ENCODE peak calls at places on chromosome 22, in five cellular contexts. One of them, this sample, is unnamed.

GRCh38 chr22:23523746-23524145 is 56.3 kb downstream of the IGLL1 start:
- DNase-seq in HepG2: no peak
- DNase-seq in WTC11: no peak
- DNase-seq in K562: no peak
- DNase-seq in endothelial cell of umbilical vein: no peak
- DNase-seq in this sample: no peak

GRCh38 chr22:25172153-25172552 is 27.5 kb upstream of the CRYBB3 start:
- DNase-seq in HepG2: peak
- DNase-seq in WTC11: no peak
- DNase-seq in K562: no peak
- DNase-seq in endothelial cell of umbilical vein: peak
- DNase-seq in this sample: peak

GRCh38 chr22:41382098-41382578 is 396 bp downstream of the TEF start:
- DNase-seq in HepG2: no peak
- DNase-seq in WTC11: peak
- DNase-seq in K562: peak
- DNase-seq in endothelial cell of umbilical vein: no peak
- DNase-seq in this sample: peak

GRCh38 chr22:19889951-19890350 is 35.3 kb upstream of the GNB1L start:
- DNase-seq in HepG2: no peak
- DNase-seq in WTC11: no peak
- DNase-seq in K562: no peak
- DNase-seq in endothelial cell of umbilical vein: no peak
- DNase-seq in this sample: no peak

GRCh38 chr22:47086596-47087248 is 324.3 kb downstream of the TBC1D22A start:
- DNase-seq in HepG2: peak
- DNase-seq in WTC11: no peak
- DNase-seq in K562: no peak
- DNase-seq in endothelial cell of umbilical vein: no peak
- DNase-seq in this sample: no peak

GRCh38 chr22:20531154-20531403 is 23.7 kb downstream of the MED15 start:
- DNase-seq in HepG2: no peak
- DNase-seq in WTC11: no peak
- DNase-seq in K562: no peak
- DNase-seq in endothelial cell of umbilical vein: no peak
- DNase-seq in this sample: no peak

GRCh38 chr22:47053013-47053864 is 290.8 kb downstream of the TBC1D22A start:
- DNase-seq in HepG2: no peak
- DNase-seq in WTC11: no peak
- DNase-seq in K562: no peak
- DNase-seq in endothelial cell of umbilical vein: no peak
- DNase-seq in this sample: no peak

GRCh38 chr22:19811811-19812771 is 42.6 kb downstream of the GNB1L start:
- DNase-seq in HepG2: no peak
- DNase-seq in WTC11: no peak
- DNase-seq in K562: no peak
- DNase-seq in endothelial cell of umbilical vein: no peak
- DNase-seq in this sample: no peak

GRCh38 chr22:19974233-19974861 is 32.7 kb upstream of the TXNRD2 start:
- DNase-seq in HepG2: peak
- DNase-seq in WTC11: peak
- DNase-seq in K562: peak
- DNase-seq in endothelial cell of umbilical vein: peak
- DNase-seq in this sample: peak

GRCh38 chr22:17942721-17943120 is 81.6 kb downstream of the MICAL3 start:
- DNase-seq in HepG2: no peak
- DNase-seq in WTC11: no peak
- DNase-seq in K562: no peak
- DNase-seq in endothelial cell of umbilical vein: no peak
- DNase-seq in this sample: no peak

GRCh38 chr22:23244690-23245044 is 64.4 kb downstream of the BCR start:
- DNase-seq in HepG2: no peak
- DNase-seq in WTC11: no peak
- DNase-seq in K562: peak
- DNase-seq in endothelial cell of umbilical vein: no peak
- DNase-seq in this sample: no peak

GRCh38 chr22:22684605-22685561 is 40.5 kb downstream of the GGTLC2 start:
- DNase-seq in HepG2: no peak
- DNase-seq in WTC11: peak
- DNase-seq in K562: peak
- DNase-seq in endothelial cell of umbilical vein: no peak
- DNase-seq in this sample: peak

GRCh38 chr22:25453058-25453457 is 111.4 kb upstream of the GRK3 start:
- DNase-seq in HepG2: no peak
- DNase-seq in WTC11: no peak
- DNase-seq in K562: no peak
- DNase-seq in endothelial cell of umbilical vein: no peak
- DNase-seq in this sample: no peak

GRCh38 chr22:17647452-17647851 is 8.9 kb downstream of the BCL2L13 start:
- DNase-seq in HepG2: no peak
- DNase-seq in WTC11: no peak
- DNase-seq in K562: no peak
- DNase-seq in endothelial cell of umbilical vein: no peak
- DNase-seq in this sample: no peak

DNA sequence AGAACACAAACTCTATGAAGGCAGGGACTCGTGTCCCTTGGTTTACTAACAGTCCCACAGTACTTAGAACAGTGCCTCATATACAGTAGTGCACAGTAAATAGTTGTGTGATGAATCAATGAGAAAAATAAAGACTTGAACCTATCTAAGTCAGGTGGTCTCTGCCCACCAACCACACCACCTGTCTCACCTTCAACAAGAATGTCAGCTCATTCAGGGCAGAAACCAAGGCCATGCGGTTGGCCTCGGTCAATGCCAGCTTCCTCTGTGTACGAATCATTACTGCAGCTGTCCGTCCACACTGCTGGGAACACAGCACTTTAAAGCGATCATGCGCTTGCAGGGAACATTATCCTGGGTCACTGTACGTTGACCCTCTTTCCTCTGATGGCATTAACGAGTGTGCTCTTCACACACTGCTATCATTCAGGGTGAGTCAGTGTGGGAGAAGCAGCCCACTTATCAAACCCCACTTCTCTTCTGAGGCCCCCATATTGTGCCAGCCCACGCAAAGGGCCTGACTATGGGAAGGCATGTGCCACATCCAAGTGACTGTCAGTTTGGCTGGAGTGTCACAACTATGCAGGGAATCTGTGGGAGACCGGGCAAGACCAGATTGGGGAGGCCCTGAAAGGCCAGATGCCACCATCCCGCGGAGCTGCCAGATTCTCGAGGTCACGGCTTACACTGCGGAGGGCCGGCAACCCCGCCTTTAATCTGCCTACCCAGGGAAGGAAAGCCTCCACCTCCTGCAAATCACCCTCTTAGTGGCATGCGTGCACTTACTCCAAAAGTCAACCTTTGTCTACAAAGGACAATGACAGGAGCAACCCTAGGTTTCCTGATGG is 36.1 kb downstream of the LARGE1 start:
- DNase-seq in HepG2: peak
- DNase-seq in WTC11: no peak
- DNase-seq in K562: no peak
- DNase-seq in endothelial cell of umbilical vein: no peak
- DNase-seq in this sample: no peak
- TF ChIP-seq JUN in HepG2: no peak
- TF ChIP-seq JUN in WTC11: no peak
- TF ChIP-seq JUN in K562: no peak
- TF ChIP-seq JUN in endothelial cell of umbilical vein: no peak
- TF ChIP-seq JUN in this sample: no peak

GRCh38 chr22:43885319-43885671 is 6.5 kb downstream of the PNPLA5 start:
- DNase-seq in HepG2: no peak
- DNase-seq in WTC11: no peak
- DNase-seq in K562: no peak
- DNase-seq in endothelial cell of umbilical vein: no peak
- DNase-seq in this sample: no peak
- TF ChIP-seq CTCF in HepG2: no peak
- TF ChIP-seq CTCF in WTC11: no peak
- TF ChIP-seq CTCF in K562: no peak
- TF ChIP-seq CTCF in endothelial cell of umbilical vein: no peak
- TF ChIP-seq CTCF in this sample: peak

GRCh38 chr22:31496735-31497146 is 405 bp downstream of the SFI1 start:
- DNase-seq in HepG2: no peak
- DNase-seq in WTC11: no peak
- DNase-seq in K562: no peak
- DNase-seq in endothelial cell of umbilical vein: no peak
- DNase-seq in this sample: no peak
- TF ChIP-seq JUN in HepG2: no peak
- TF ChIP-seq JUN in WTC11: no peak
- TF ChIP-seq JUN in K562: no peak
- TF ChIP-seq JUN in endothelial cell of umbilical vein: no peak
- TF ChIP-seq JUN in this sample: no peak

GRCh38 chr22:37953437-37954179 is at the start of the genes C22orf23 and POLR2F:
- DNase-seq in HepG2: peak
- DNase-seq in WTC11: peak
- DNase-seq in K562: peak
- DNase-seq in endothelial cell of umbilical vein: peak
- DNase-seq in this sample: peak
- TF ChIP-seq CTCF in HepG2: peak
- TF ChIP-seq CTCF in WTC11: no peak
- TF ChIP-seq CTCF in K562: no peak
- TF ChIP-seq CTCF in endothelial cell of umbilical vein: no peak
- TF ChIP-seq CTCF in this sample: no peak

DNA sequence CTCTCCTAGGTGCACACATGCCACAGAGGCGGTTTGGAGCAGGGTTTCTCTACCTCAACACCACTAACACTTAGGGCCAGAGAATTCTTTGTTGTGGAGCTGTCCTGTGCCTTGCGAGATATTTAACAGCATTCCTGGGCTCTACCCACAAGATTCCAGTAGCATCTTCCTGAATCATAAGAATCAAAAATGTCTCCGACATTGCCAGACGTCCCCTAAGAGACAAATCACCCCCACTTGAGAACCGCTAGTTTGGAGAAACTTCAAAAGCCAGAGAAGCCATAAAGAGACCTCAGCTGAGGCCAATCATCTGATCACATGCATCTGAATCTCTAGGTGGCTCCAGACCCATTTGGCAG is 16.1 kb downstream of the MFNG start:
- DNase-seq in HepG2: no peak
- DNase-seq in WTC11: no peak
- DNase-seq in K562: no peak
- DNase-seq in endothelial cell of umbilical vein: no peak
- DNase-seq in this sample: no peak
- TF ChIP-seq JUN in HepG2: no peak
- TF ChIP-seq JUN in WTC11: no peak
- TF ChIP-seq JUN in K562: no peak
- TF ChIP-seq JUN in endothelial cell of umbilical vein: no peak
- TF ChIP-seq JUN in this sample: no peak

GRCh38 chr22:50200333-50201190 is at the start of gene SELENOO:
- DNase-seq in HepG2: peak
- DNase-seq in WTC11: peak
- DNase-seq in K562: peak
- DNase-seq in endothelial cell of umbilical vein: peak
- DNase-seq in this sample: peak

GRCh38 chr22:50199836-50200332 is 927 bp upstream of the SELENOO start:
- DNase-seq in HepG2: no peak
- DNase-seq in WTC11: peak
- DNase-seq in K562: no peak
- DNase-seq in endothelial cell of umbilical vein: no peak
- DNase-seq in this sample: no peak

GRCh38 chr22:50201191-50202129 is 649 bp downstream of the SELENOO start:
- DNase-seq in HepG2: peak
- DNase-seq in WTC11: no peak
- DNase-seq in K562: peak
- DNase-seq in endothelial cell of umbilical vein: no peak
- DNase-seq in this sample: no peak

GRCh38 chr22:50203288-50203687 is 2.5 kb downstream of the SELENOO start:
- DNase-seq in HepG2: no peak
- DNase-seq in WTC11: no peak
- DNase-seq in K562: no peak
- DNase-seq in endothelial cell of umbilical vein: no peak
- DNase-seq in this sample: no peak

GRCh38 chr22:50202130-50202671 is 1.4 kb downstream of the SELENOO start:
- DNase-seq in HepG2: no peak
- DNase-seq in WTC11: no peak
- DNase-seq in K562: no peak
- DNase-seq in endothelial cell of umbilical vein: no peak
- DNase-seq in this sample: no peak
- TF ChIP-seq CTCF in HepG2: no peak
- TF ChIP-seq CTCF in WTC11: no peak
- TF ChIP-seq CTCF in K562: no peak
- TF ChIP-seq CTCF in endothelial cell of umbilical vein: no peak
- TF ChIP-seq CTCF in this sample: no peak

DNA sequence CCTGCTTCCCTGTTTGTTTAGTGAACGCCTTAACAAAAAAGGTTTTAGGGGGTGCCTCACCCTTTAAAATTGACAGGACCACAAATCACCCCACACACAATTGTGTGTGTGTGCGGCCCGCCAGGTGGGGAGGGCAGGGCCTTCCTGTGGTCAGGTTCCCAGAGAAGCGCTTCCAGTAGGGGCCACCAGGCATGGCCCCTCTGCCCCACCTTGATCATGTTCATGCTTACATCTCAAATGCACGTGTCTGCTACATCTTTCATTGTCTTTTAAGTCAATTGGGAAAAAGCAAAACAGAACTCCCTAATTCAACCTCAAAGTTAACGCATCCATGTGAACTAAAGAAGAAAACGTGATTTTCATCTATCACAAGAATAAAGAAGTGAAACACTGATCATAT is 1335.3 kb downstream of the TBC1D22A start:
- DNase-seq in HepG2: no peak
- DNase-seq in WTC11: no peak
- DNase-seq in K562: no peak
- DNase-seq in endothelial cell of umbilical vein: no peak
- DNase-seq in this sample: no peak
- TF ChIP-seq JUN in HepG2: no peak
- TF ChIP-seq JUN in WTC11: no peak
- TF ChIP-seq JUN in K562: no peak
- TF ChIP-seq JUN in endothelial cell of umbilical vein: no peak
- TF ChIP-seq JUN in this sample: no peak

DNA sequence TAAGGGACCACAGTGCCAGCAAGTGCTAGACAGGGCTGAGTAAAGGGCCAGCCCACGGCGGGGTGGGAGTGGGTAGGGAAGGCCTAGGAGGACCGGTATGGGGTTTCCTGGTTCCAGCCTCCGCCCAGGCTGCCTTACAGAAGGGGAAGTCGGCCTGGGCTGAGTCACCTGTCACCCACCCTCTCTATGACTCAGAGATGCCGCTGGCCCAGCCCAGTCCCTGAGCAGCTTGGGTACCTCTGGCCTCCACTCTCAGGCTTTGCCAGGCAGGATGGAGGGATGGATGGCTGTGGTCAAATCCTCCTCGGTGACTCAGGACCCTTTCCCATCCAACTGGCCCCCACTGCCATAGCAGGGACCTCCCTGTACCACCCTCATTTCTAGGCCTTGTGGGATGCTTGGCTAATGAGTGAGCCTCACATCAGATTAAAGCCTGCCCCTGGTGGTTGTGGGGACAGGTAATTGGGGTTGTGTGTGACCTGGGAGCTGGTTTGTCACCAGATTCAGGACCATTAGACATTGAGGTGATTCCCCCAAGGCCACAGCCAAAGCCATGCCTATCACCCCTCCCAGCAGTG is 13.9 kb downstream of the SLC35E4 start:
- DNase-seq in HepG2: no peak
- DNase-seq in WTC11: no peak
- DNase-seq in K562: peak
- DNase-seq in endothelial cell of umbilical vein: peak
- DNase-seq in this sample: no peak
- TF ChIP-seq CTCF in HepG2: no peak
- TF ChIP-seq CTCF in WTC11: no peak
- TF ChIP-seq CTCF in K562: no peak
- TF ChIP-seq CTCF in endothelial cell of umbilical vein: no peak
- TF ChIP-seq CTCF in this sample: no peak

GRCh38 chr22:48939441-48940265 is 888.0 kb downstream of the BRD1 start:
- DNase-seq in HepG2: no peak
- DNase-seq in WTC11: no peak
- DNase-seq in K562: no peak
- DNase-seq in endothelial cell of umbilical vein: no peak
- DNase-seq in this sample: no peak
- TF ChIP-seq JUN in HepG2: no peak
- TF ChIP-seq JUN in WTC11: no peak
- TF ChIP-seq JUN in K562: no peak
- TF ChIP-seq JUN in endothelial cell of umbilical vein: no peak
- TF ChIP-seq JUN in this sample: no peak